ENCODE peak calls at places on chromosomes 1 and 21, in four cellular contexts. A is neural progenitor cell, C is psoas muscle, P is cardiac muscle cell. I is an unnamed sample.

GRCh38 chr1:13992489-13993285 is 292.7 kb downstream of the PRDM2 start:
- DNase-seq in C (no peak), P (no peak), A (no peak), I (no peak)

GRCh38 chr1:33085332-33085731 is 4.4 kb downstream of the AZIN2 start:
- DNase-seq in A (no peak), C (no peak), P (no peak), I (no peak)

GRCh38 chr1:6614953-6615785 is 1.6 kb downstream of the PHF13 start:
- DNase-seq in C (no peak), A (peak; percentile 41), P (no peak), I (peak; percentile 67)

GRCh38 chr1:227576152-227576551 is 12.8 kb downstream of the ZNF678 start:
- DNase-seq in A (no peak), C (no peak), P (no peak), I (no peak)

GRCh38 chr1:241310451-241310850 is 46.6 kb downstream of the RGS7 start:
- DNase-seq in A (no peak), C (no peak), P (no peak), I (no peak)

GRCh38 chr1:7745783-7746182 is 25.3 kb upstream of the VAMP3 start:
- DNase-seq in P (no peak), C (no peak), A (no peak), I (no peak)

GRCh38 chr1:46415514-46415913 is 21.4 kb downstream of the FAAH start:
- DNase-seq in P (no peak), C (peak; percentile 5), A (no peak), I (no peak)

GRCh38 chr1:212467843-212468482 is 35.2 kb downstream of the NENF start:
- DNase-seq in A (no peak), P (no peak), C (no peak), I (no peak)

GRCh38 chr21:32359719-32360260 is 33.0 kb downstream of the URB1 start:
- DNase-seq in A (no peak), C (no peak), P (no peak), I (no peak)

GRCh38 chr1:210222288-210223006 is 10.1 kb upstream of the SERTAD4 start:
- DNase-seq in A (peak; percentile 67), C (no peak), P (peak; percentile 86), I (no peak)

GRCh38 chr1:233972951-233973635 is 68.6 kb downstream of the SLC35F3 start:
- DNase-seq in P (no peak), C (no peak), A (no peak), I (no peak)

GRCh38 chr21:46122241-46122671 is 24.3 kb downstream of the COL6A2 start:
- DNase-seq in C (no peak), P (no peak), A (no peak), I (peak; percentile 13)

GRCh38 chr1:185720633-185721272 is 13.4 kb upstream of the HMCN1 start:
- DNase-seq in A (peak; percentile 22), C (no peak), P (peak; percentile 46), I (no peak)

GRCh38 chr1:6686294-6686693 is 15.3 kb downstream of the DNAJC11 start:
- DNase-seq in C (peak; percentile 79), P (no peak), A (no peak), I (no peak)

GRCh38 chr1:34973326-34973725 is 11.8 kb downstream of the TMEM35B start:
- DNase-seq in A (no peak), P (no peak), C (no peak), I (no peak)

GRCh38 chr1:64965239-64966157 is 851 bp downstream of the JAK1 start:
- DNase-seq in C (peak; percentile 84), A (peak; percentile 47), P (no peak), I (peak; percentile 87)

GRCh38 chr1:119007672-119008482 is 19.7 kb upstream of the TBX15 start:
- DNase-seq in P (no peak), A (peak; percentile 42), C (no peak), I (no peak)

GRCh38 chr1:96309783-96310182 is 411.8 kb upstream of the PTBP2 start:
- DNase-seq in P (no peak), C (no peak), A (no peak), I (peak; percentile 65)

GRCh38 chr1:209618756-209619420 is 33.3 kb downstream of the LAMB3 start:
- DNase-seq in A (no peak), C (no peak), P (no peak), I (peak; percentile 74)

GRCh38 chr1:108082741-108083562 is 117.2 kb downstream of the SLC25A24 start:
- DNase-seq in A (peak; percentile 15), C (no peak), P (no peak), I (no peak)

GRCh38 chr21:42056468-42056867 is 14.6 kb upstream of the UMODL1 start:
- DNase-seq in C (no peak), P (no peak), A (no peak), I (peak; percentile 26)

GRCh38 chr1:216462061-216462775 is 39.0 kb upstream of the USH2A start:
- DNase-seq in C (no peak), A (no peak), P (no peak), I (no peak)

GRCh38 chr1:170932236-170932635 is 3.1 kb upstream of the MROH9 start:
- DNase-seq in C (no peak), A (no peak), P (no peak), I (no peak)

GRCh38 chr1:109652446-109652845 is 3.5 kb upstream of the GSTM4 start:
- DNase-seq in A (no peak), P (no peak), C (no peak), I (no peak)

GRCh38 chr1:88900883-88901282 is 9.5 kb upstream of the GTF2B start:
- DNase-seq in C (no peak), P (no peak), A (no peak), I (no peak)

GRCh38 chr1:228004887-228005462 is 1.8 kb upstream of the WNT3A start:
- DNase-seq in A (peak; percentile 42), C (no peak), P (no peak), I (no peak)

GRCh38 chr1:96641292-96641691 is 80.3 kb upstream of the PTBP2 start:
- DNase-seq in P (no peak), A (no peak), C (no peak), I (no peak)

GRCh38 chr1:194004146-194004545 is 817.7 kb upstream of the B3GALT2 start:
- DNase-seq in A (peak; percentile 84), P (no peak), C (no peak), I (no peak)

GRCh38 chr21:43733060-43733459 is 14.1 kb downstream of the PDXK start:
- DNase-seq in A (no peak), P (no peak), C (no peak), I (no peak)
- H3K4me1 ChIP-seq in A (no peaks in the 10 kb centered on the region), P (peaks cover 10% of the 10 kb centered on the region), C (peaks cover 27% of the 10 kb centered on the region), I (peaks cover 7% of the 10 kb centered on the region)

DNA sequence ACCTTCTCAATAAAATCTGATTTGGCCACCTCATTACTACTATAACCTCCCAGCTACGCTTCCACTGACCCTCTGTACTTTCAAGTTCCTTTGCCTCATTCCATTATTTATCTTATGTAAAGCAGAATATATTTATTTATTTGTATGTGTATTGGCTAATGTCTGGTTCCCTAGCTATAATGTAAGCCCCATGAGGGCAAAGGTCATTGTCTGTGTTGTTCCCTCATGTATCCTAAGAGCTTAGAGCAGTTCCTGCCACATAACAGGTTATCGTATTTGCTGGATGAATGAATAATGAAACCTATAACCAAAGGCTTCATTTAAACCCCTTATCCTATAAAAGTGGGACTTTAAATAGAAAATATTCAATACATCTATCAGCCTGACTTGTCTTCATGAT is 77.9 kb upstream of the DPT start:
- DNase-seq in P (no peak), C (no peak), A (no peak), I (no peak)
- H3K4me3 ChIP-seq in P (no peak overlapping the region), C (no peak overlapping the region), A (no peak overlapping the region), I (no peak overlapping the region)

DNA sequence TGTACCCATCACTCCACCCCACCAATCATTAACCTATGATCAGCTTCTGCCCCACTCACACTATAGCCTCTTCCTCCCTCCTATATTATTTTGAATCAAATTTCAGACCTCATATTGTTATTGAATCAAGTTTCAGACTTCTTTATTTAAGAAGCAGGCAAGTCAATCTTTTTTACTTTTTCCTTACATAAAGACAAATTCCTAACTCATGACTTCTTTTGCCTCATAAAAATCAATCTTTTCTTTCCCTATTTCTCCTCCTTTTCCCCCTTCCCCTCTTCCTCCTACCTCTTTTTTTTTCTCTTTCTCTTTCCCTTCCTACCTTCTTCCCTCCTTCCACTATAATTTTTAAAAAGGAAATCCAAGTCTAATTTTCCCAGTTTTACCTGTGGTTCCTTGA is 4.3 kb upstream of the RWDD3 start:
- DNase-seq in P (no peak), A (no peak), C (no peak), I (no peak)
- H3K4me1 ChIP-seq in P (peaks cover 7% of the 10 kb centered on the region), A (peaks cover 16% of the 10 kb centered on the region), C (peaks cover 31% of the 10 kb centered on the region), I (no peaks in the 10 kb centered on the region)

DNA sequence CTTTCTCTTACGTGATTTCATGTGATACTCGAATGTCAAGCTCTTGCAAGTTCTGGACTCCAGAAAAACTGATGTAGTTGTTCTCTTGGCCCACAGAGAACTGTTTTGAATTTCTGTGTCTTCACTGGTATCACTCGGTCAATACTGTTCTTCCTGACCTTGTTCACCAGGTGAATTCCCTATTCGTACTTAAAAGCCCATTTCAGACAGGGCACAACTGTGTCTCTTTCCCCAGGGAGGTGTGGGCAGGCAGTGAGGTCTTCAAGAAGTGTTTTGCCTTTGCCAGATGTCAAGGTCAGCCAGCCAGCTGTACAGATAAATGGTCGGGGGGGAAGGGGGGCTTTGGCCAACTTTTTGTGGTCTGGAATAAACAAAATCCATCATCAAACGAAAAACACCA is 27.5 kb upstream of the ZC3H12A start:
- DNase-seq in A (no peak), P (no peak), C (no peak), I (no peak)
- H3K4me3 ChIP-seq in A (no peak overlapping the region), P (no peak overlapping the region), C (no peak overlapping the region), I (no peak overlapping the region)

I was measured in right cardiac atrium.